ENCODE peak calls at places on chromosomes 3 and 15, in ten cellular contexts. One of them, this sample, is unnamed.

GRCh38 chr15:62824111-62824737 is 218.3 kb upstream of the TPM1 start:
- DNase-seq in HFFc6: peak; percentile 66
- DNase-seq in Calu3: no peak
- DNase-seq in GM10248: no peak
- DNase-seq in thoracic aorta: no peak
- DNase-seq in neural crest cell: no peak
- DNase-seq in lower leg skin: no peak
- DNase-seq in pancreas: no peak
- DNase-seq in lung: no peak
- DNase-seq in endothelial cell: no peak
- DNase-seq in this sample: no peak

GRCh38 chr3:81602781-81603180 is 158.7 kb downstream of the GBE1 start:
- DNase-seq in HFFc6: peak; percentile 27
- DNase-seq in Calu3: no peak
- DNase-seq in GM10248: no peak
- DNase-seq in thoracic aorta: no peak
- DNase-seq in neural crest cell: no peak
- DNase-seq in lower leg skin: no peak
- DNase-seq in pancreas: no peak
- DNase-seq in lung: no peak
- DNase-seq in endothelial cell: no peak
- DNase-seq in this sample: no peak

GRCh38 chr3:108486910-108487309 is 23.5 kb downstream of the MYH15 start:
- DNase-seq in HFFc6: peak; percentile 32
- DNase-seq in Calu3: no peak
- DNase-seq in GM10248: no peak
- DNase-seq in thoracic aorta: no peak
- DNase-seq in neural crest cell: no peak
- DNase-seq in lower leg skin: no peak
- DNase-seq in pancreas: no peak
- DNase-seq in lung: no peak
- DNase-seq in endothelial cell: no peak
- DNase-seq in this sample: peak; percentile 54

GRCh38 chr3:149314807-149315578 is 18.4 kb downstream of the TM4SF18 start:
- DNase-seq in HFFc6: peak; percentile 88
- DNase-seq in Calu3: no peak
- DNase-seq in GM10248: no peak
- DNase-seq in thoracic aorta: no peak
- DNase-seq in neural crest cell: no peak
- DNase-seq in lower leg skin: no peak
- DNase-seq in pancreas: no peak
- DNase-seq in lung: no peak
- DNase-seq in endothelial cell: no peak
- DNase-seq in this sample: no peak

GRCh38 chr3:8505621-8506020 is 4.0 kb downstream of the LMCD1 start:
- DNase-seq in HFFc6: no peak
- DNase-seq in Calu3: no peak
- DNase-seq in GM10248: no peak
- DNase-seq in thoracic aorta: no peak
- DNase-seq in neural crest cell: no peak
- DNase-seq in lower leg skin: no peak
- DNase-seq in pancreas: peak; percentile 59
- DNase-seq in lung: no peak
- DNase-seq in endothelial cell: no peak
- DNase-seq in this sample: no peak

GRCh38 chr15:84151205-84151931 is 84.2 kb upstream of the GOLGA6L4 start:
- DNase-seq in HFFc6: no peak
- DNase-seq in Calu3: no peak
- DNase-seq in GM10248: no peak
- DNase-seq in thoracic aorta: no peak
- DNase-seq in neural crest cell: no peak
- DNase-seq in lower leg skin: no peak
- DNase-seq in pancreas: no peak
- DNase-seq in lung: no peak
- DNase-seq in endothelial cell: no peak
- DNase-seq in this sample: no peak

GRCh38 chr15:67825880-67826716 is 789 bp downstream of the SKOR1 start:
- DNase-seq in HFFc6: no peak
- DNase-seq in Calu3: no peak
- DNase-seq in GM10248: no peak
- DNase-seq in thoracic aorta: no peak
- DNase-seq in neural crest cell: no peak
- DNase-seq in lower leg skin: no peak
- DNase-seq in pancreas: no peak
- DNase-seq in lung: no peak
- DNase-seq in endothelial cell: no peak
- DNase-seq in this sample: peak; percentile 50

GRCh38 chr3:49134471-49135265 is 1.8 kb upstream of the LAMB2 start:
- DNase-seq in HFFc6: no peak
- DNase-seq in Calu3: no peak
- DNase-seq in GM10248: no peak
- DNase-seq in thoracic aorta: no peak
- DNase-seq in neural crest cell: no peak
- DNase-seq in lower leg skin: no peak
- DNase-seq in pancreas: no peak
- DNase-seq in lung: no peak
- DNase-seq in endothelial cell: no peak
- DNase-seq in this sample: no peak

GRCh38 chr3:117547956-117548550 is 838.5 kb downstream of the TUSC7 start:
- DNase-seq in HFFc6: peak; percentile 22
- DNase-seq in Calu3: peak; percentile 54
- DNase-seq in GM10248: no peak
- DNase-seq in thoracic aorta: no peak
- DNase-seq in neural crest cell: no peak
- DNase-seq in lower leg skin: no peak
- DNase-seq in pancreas: no peak
- DNase-seq in lung: no peak
- DNase-seq in endothelial cell: no peak
- DNase-seq in this sample: no peak

GRCh38 chr15:60964527-60964926 is 264.6 kb downstream of the RORA start:
- DNase-seq in HFFc6: no peak
- DNase-seq in Calu3: no peak
- DNase-seq in GM10248: no peak
- DNase-seq in thoracic aorta: no peak
- DNase-seq in neural crest cell: no peak
- DNase-seq in lower leg skin: no peak
- DNase-seq in pancreas: peak; percentile 15
- DNase-seq in lung: no peak
- DNase-seq in endothelial cell: no peak
- DNase-seq in this sample: no peak

GRCh38 chr3:6644070-6644929 is 216.6 kb upstream of the GRM7 start:
- DNase-seq in HFFc6: no peak
- DNase-seq in Calu3: no peak
- DNase-seq in GM10248: no peak
- DNase-seq in thoracic aorta: no peak
- DNase-seq in neural crest cell: no peak
- DNase-seq in lower leg skin: no peak
- DNase-seq in pancreas: no peak
- DNase-seq in lung: no peak
- DNase-seq in endothelial cell: no peak
- DNase-seq in this sample: peak; percentile 36

GRCh38 chr3:14372587-14372986 is 29.8 kb upstream of the SLC6A6 start:
- DNase-seq in HFFc6: no peak
- DNase-seq in Calu3: no peak
- DNase-seq in GM10248: no peak
- DNase-seq in thoracic aorta: no peak
- DNase-seq in neural crest cell: no peak
- DNase-seq in lower leg skin: no peak
- DNase-seq in pancreas: no peak
- DNase-seq in lung: no peak
- DNase-seq in endothelial cell: no peak
- DNase-seq in this sample: no peak
- TF ChIP-seq CTCF in HFFc6: no peak
- TF ChIP-seq CTCF in Calu3: no peak
- TF ChIP-seq CTCF in GM10248: no peak
- TF ChIP-seq CTCF in thoracic aorta: no peak
- TF ChIP-seq CTCF in neural crest cell: no peak
- TF ChIP-seq CTCF in lower leg skin: no peak
- TF ChIP-seq CTCF in pancreas: no peak
- TF ChIP-seq CTCF in lung: no peak
- TF ChIP-seq CTCF in endothelial cell: no peak
- TF ChIP-seq CTCF in this sample: no peak

GRCh38 chr3:65895084-65895483 is 143.6 kb downstream of the MAGI1 start:
- DNase-seq in HFFc6: no peak
- DNase-seq in Calu3: no peak
- DNase-seq in GM10248: no peak
- DNase-seq in thoracic aorta: no peak
- DNase-seq in neural crest cell: no peak
- DNase-seq in lower leg skin: no peak
- DNase-seq in pancreas: no peak
- DNase-seq in lung: no peak
- DNase-seq in endothelial cell: no peak
- DNase-seq in this sample: no peak

GRCh38 chr3:65896321-65896720 is 142.4 kb downstream of the MAGI1 start:
- DNase-seq in HFFc6: no peak
- DNase-seq in Calu3: no peak
- DNase-seq in GM10248: no peak
- DNase-seq in thoracic aorta: no peak
- DNase-seq in neural crest cell: no peak
- DNase-seq in lower leg skin: no peak
- DNase-seq in pancreas: no peak
- DNase-seq in lung: no peak
- DNase-seq in endothelial cell: no peak
- DNase-seq in this sample: no peak

GRCh38 chr3:65894126-65894525 is 144.6 kb downstream of the MAGI1 start:
- DNase-seq in HFFc6: no peak
- DNase-seq in Calu3: no peak
- DNase-seq in GM10248: no peak
- DNase-seq in thoracic aorta: no peak
- DNase-seq in neural crest cell: no peak
- DNase-seq in lower leg skin: no peak
- DNase-seq in pancreas: no peak
- DNase-seq in lung: no peak
- DNase-seq in endothelial cell: no peak
- DNase-seq in this sample: no peak

GRCh38 chr3:65894679-65895078 is 144.0 kb downstream of the MAGI1 start:
- DNase-seq in HFFc6: peak; percentile 73
- DNase-seq in Calu3: no peak
- DNase-seq in GM10248: no peak
- DNase-seq in thoracic aorta: no peak
- DNase-seq in neural crest cell: no peak
- DNase-seq in lower leg skin: peak; percentile 25
- DNase-seq in pancreas: no peak
- DNase-seq in lung: no peak
- DNase-seq in endothelial cell: no peak
- DNase-seq in this sample: no peak

DNA sequence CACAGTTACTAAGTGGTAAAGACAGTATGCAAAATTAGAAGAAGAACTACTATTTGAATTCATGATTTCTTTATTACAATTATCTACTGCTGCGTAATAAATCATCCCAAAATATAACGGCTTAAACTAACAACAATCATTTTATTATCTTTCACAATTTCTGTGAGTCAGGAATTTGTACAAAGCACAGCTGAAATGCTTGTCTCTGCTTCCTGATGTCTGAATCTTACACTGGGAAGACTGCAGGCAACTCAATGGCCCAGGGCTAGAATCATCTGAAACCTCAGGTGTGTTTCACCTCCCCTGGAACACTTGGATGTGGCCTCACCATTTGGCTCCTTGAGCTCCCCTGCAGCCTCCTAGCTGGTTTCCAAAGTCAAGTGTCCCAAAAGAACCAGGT is 145.1 kb downstream of the MAGI1 start:
- DNase-seq in HFFc6: no peak
- DNase-seq in Calu3: no peak
- DNase-seq in GM10248: no peak
- DNase-seq in thoracic aorta: no peak
- DNase-seq in neural crest cell: no peak
- DNase-seq in lower leg skin: no peak
- DNase-seq in pancreas: no peak
- DNase-seq in lung: no peak
- DNase-seq in endothelial cell: no peak
- DNase-seq in this sample: no peak
- TF ChIP-seq CTCF in HFFc6: no peak
- TF ChIP-seq CTCF in Calu3: no peak
- TF ChIP-seq CTCF in GM10248: no peak
- TF ChIP-seq CTCF in thoracic aorta: no peak
- TF ChIP-seq CTCF in neural crest cell: no peak
- TF ChIP-seq CTCF in lower leg skin: no peak
- TF ChIP-seq CTCF in pancreas: no peak
- TF ChIP-seq CTCF in lung: no peak
- TF ChIP-seq CTCF in endothelial cell: no peak
- TF ChIP-seq CTCF in this sample: no peak

GRCh38 chr3:16118396-16118795 is 56.1 kb upstream of the GALNT15 start:
- DNase-seq in HFFc6: no peak
- DNase-seq in Calu3: no peak
- DNase-seq in GM10248: no peak
- DNase-seq in thoracic aorta: no peak
- DNase-seq in neural crest cell: no peak
- DNase-seq in lower leg skin: no peak
- DNase-seq in pancreas: no peak
- DNase-seq in lung: no peak
- DNase-seq in endothelial cell: no peak
- DNase-seq in this sample: peak; percentile 23
- TF ChIP-seq CTCF in HFFc6: no peak
- TF ChIP-seq CTCF in Calu3: no peak
- TF ChIP-seq CTCF in GM10248: no peak
- TF ChIP-seq CTCF in thoracic aorta: no peak
- TF ChIP-seq CTCF in neural crest cell: no peak
- TF ChIP-seq CTCF in lower leg skin: no peak
- TF ChIP-seq CTCF in pancreas: no peak
- TF ChIP-seq CTCF in lung: no peak
- TF ChIP-seq CTCF in endothelial cell: no peak
- TF ChIP-seq CTCF in this sample: no peak

GRCh38 chr15:71581406-71581930 is 228.9 kb upstream of the NR2E3 start:
- DNase-seq in HFFc6: no peak
- DNase-seq in Calu3: no peak
- DNase-seq in GM10248: no peak
- DNase-seq in thoracic aorta: no peak
- DNase-seq in neural crest cell: no peak
- DNase-seq in lower leg skin: no peak
- DNase-seq in pancreas: no peak
- DNase-seq in lung: no peak
- DNase-seq in endothelial cell: no peak
- DNase-seq in this sample: no peak
- TF ChIP-seq CTCF in HFFc6: no peak
- TF ChIP-seq CTCF in Calu3: no peak
- TF ChIP-seq CTCF in GM10248: no peak
- TF ChIP-seq CTCF in thoracic aorta: no peak
- TF ChIP-seq CTCF in neural crest cell: no peak
- TF ChIP-seq CTCF in lower leg skin: no peak
- TF ChIP-seq CTCF in pancreas: no peak
- TF ChIP-seq CTCF in lung: no peak
- TF ChIP-seq CTCF in endothelial cell: no peak
- TF ChIP-seq CTCF in this sample: no peak

DNA sequence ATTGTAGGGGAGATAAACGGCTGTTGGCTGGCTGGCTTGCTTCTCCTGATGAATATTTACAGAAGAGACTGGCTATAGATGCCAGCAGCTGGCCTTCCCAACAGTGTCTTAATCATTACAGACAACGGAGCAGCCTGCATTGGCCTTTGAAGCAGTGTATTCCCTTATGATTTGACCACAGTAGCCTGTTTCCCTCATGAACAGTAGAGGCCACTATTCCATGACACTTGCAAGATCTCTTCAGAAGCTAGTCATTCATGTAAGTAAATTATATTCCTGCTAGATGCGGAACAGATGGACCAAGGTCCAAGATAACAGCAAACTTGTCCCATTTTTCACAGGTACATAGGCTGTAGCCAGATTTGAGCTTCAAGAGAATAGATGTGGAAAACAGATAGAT is 47.3 kb downstream of the TMCO5A start:
- DNase-seq in HFFc6: peak; percentile 55
- DNase-seq in Calu3: no peak
- DNase-seq in GM10248: no peak
- DNase-seq in thoracic aorta: no peak
- DNase-seq in neural crest cell: no peak
- DNase-seq in lower leg skin: no peak
- DNase-seq in pancreas: no peak
- DNase-seq in lung: no peak
- DNase-seq in endothelial cell: no peak
- DNase-seq in this sample: no peak
- TF ChIP-seq CTCF in HFFc6: peak; percentile 56
- TF ChIP-seq CTCF in Calu3: no peak
- TF ChIP-seq CTCF in GM10248: no peak
- TF ChIP-seq CTCF in thoracic aorta: no peak
- TF ChIP-seq CTCF in neural crest cell: peak; percentile 41
- TF ChIP-seq CTCF in lower leg skin: no peak
- TF ChIP-seq CTCF in pancreas: peak; percentile 9
- TF ChIP-seq CTCF in lung: no peak
- TF ChIP-seq CTCF in endothelial cell: no peak
- TF ChIP-seq CTCF in this sample: no peak

This sample was measured in glutamatergic neuron.